ENCODE peak calls at places on chromosomes 6 and 20, in eight cellular contexts. P, C, E, Y, S, M, A and T are unnamed samples.

GRCh38 chr6:2186516-2186915 is 58.9 kb downstream of the GMDS start:
- DNase-seq in P (peak; percentile 27), C (no peak), E (no peak), Y (no peak), S (peak; percentile 16), M (no peak), A (no peak), T (no peak)

GRCh38 chr20:46559685-46560440 is 9.4 kb upstream of the OCSTAMP start:
- DNase-seq in P (no peak), C (no peak), E (no peak), Y (no peak), S (no peak), M (no peak), A (no peak), T (no peak)

GRCh38 chr6:77292564-77293546 is 170.4 kb downstream of the HTR1B start:
- DNase-seq in P (no peak), C (no peak), E (peak; percentile 95), Y (peak; percentile 81), S (no peak), M (no peak), A (no peak), T (no peak)

GRCh38 chr6:22146581-22147468 is 150.0 kb downstream of the PRL start:
- DNase-seq in P (no peak), C (no peak), E (peak; percentile 32), Y (no peak), S (no peak), M (no peak), A (peak; percentile 33), T (no peak)

GRCh38 chr6:10800810-10801209 is 37.5 kb downstream of the MAK start:
- DNase-seq in P (no peak), C (no peak), E (peak; percentile 52), Y (peak; percentile 4), S (no peak), M (no peak), A (no peak), T (no peak)

GRCh38 chr20:44861547-44862006 is 23.9 kb upstream of the YWHAB start:
- DNase-seq in P (no peak), C (no peak), E (peak; percentile 66), Y (peak; percentile 93), S (no peak), M (peak; percentile 48), A (no peak), T (no peak)

GRCh38 chr6:44527961-44528644 is 140.6 kb downstream of the CDC5L start:
- DNase-seq in P (no peak), C (no peak), E (no peak), Y (no peak), S (no peak), M (no peak), A (no peak), T (no peak)

GRCh38 chr20:1672728-1673127 is 15.1 kb upstream of the SIRPG start:
- DNase-seq in P (no peak), C (no peak), E (no peak), Y (no peak), S (no peak), M (no peak), A (no peak), T (no peak)

GRCh38 chr6:5082487-5083306 is 2.4 kb upstream of the PPP1R3G start:
- DNase-seq in P (no peak), C (no peak), E (peak; percentile 98), Y (peak; percentile 78), S (no peak), M (no peak), A (no peak), T (no peak)

GRCh38 chr20:48750941-48751620 is 76.7 kb downstream of the PREX1 start:
- DNase-seq in P (no peak), C (no peak), E (no peak), Y (no peak), S (peak; percentile 19), M (no peak), A (peak; percentile 65), T (peak; percentile 38)

GRCh38 chr6:147693185-147693584 is 184.7 kb downstream of the SAMD5 start:
- DNase-seq in P (no peak), C (no peak), E (no peak), Y (no peak), S (no peak), M (no peak), A (no peak), T (no peak)

GRCh38 chr20:5077761-5078387 is 41.9 kb downstream of the PCNA start:
- DNase-seq in P (no peak), C (no peak), E (no peak), Y (peak; percentile 4), S (no peak), M (no peak), A (peak; percentile 40), T (peak; percentile 72)

GRCh38 chr6:105259912-105260889 is 80.4 kb upstream of the POPDC3 start:
- DNase-seq in P (no peak), C (peak; percentile 35), E (no peak), Y (peak; percentile 43), S (no peak), M (no peak), A (no peak), T (peak; percentile 15)

GRCh38 chr6:137763436-137763835 is 103.6 kb upstream of the TNFAIP3 start:
- DNase-seq in P (no peak), C (no peak), E (no peak), Y (no peak), S (no peak), M (no peak), A (no peak), T (no peak)

GRCh38 chr6:151054304-151054703 is 185.5 kb upstream of the AKAP12 start:
- DNase-seq in P (no peak), C (no peak), E (no peak), Y (peak; percentile 80), S (no peak), M (peak; percentile 76), A (no peak), T (no peak)

GRCh38 chr6:47478233-47479155 is 905 bp downstream of the CD2AP start:
- DNase-seq in P (no peak), C (no peak), E (peak; percentile 42), Y (peak; percentile 35), S (no peak), M (no peak), A (no peak), T (peak; percentile 75)

GRCh38 chr6:163965426-163966348 is 551.2 kb downstream of the QKI start:
- DNase-seq in P (no peak), C (no peak), E (no peak), Y (no peak), S (no peak), M (no peak), A (no peak), T (no peak)

GRCh38 chr6:128173290-128173689 is 272.4 kb upstream of the THEMIS start:
- DNase-seq in P (no peak), C (no peak), E (no peak), Y (no peak), S (no peak), M (no peak), A (no peak), T (no peak)

GRCh38 chr20:52047811-52048302 is 143.7 kb downstream of the ZFP64 start:
- DNase-seq in P (peak; percentile 7), C (no peak), E (no peak), Y (no peak), S (no peak), M (no peak), A (peak; percentile 39), T (no peak)

GRCh38 chr6:89321571-89321970 is 6.5 kb upstream of the GABRR2 start:
- DNase-seq in P (no peak), C (no peak), E (no peak), Y (no peak), S (no peak), M (no peak), A (no peak), T (no peak)

GRCh38 chr20:48339986-48340884 is 487.6 kb downstream of the PREX1 start:
- DNase-seq in P (no peak), C (no peak), E (no peak), Y (no peak), S (no peak), M (no peak), A (no peak), T (no peak)

GRCh38 chr6:79084693-79085092 is 6.6 kb upstream of the PHIP start:
- DNase-seq in P (no peak), C (no peak), E (no peak), Y (no peak), S (no peak), M (no peak), A (no peak), T (no peak)